ENCODE peak calls at places on chromosomes 13 and 19, in seven cellular contexts. H, B, I, D, P, V and W are unnamed samples.
A peak's percentile ranks its signal among the peaks of the same experiment; 100 is the strongest.

GRCh38 chr13:43663474-43664090 is 123.2 kb downstream of the ENOX1 start:
- DNase-seq in D (no peak), V (no peak), P (no peak), I (no peak), H (no peak), B (no peak), W (no peak)

GRCh38 chr19:19362075-19362474 is 41.4 kb downstream of the MAU2 start:
- DNase-seq in H (no peak), B (no peak), D (no peak), I (no peak), V (no peak), P (no peak), W (no peak)

GRCh38 chr19:33621065-33621785 is 528 bp upstream of the CHST8 start:
- DNase-seq in V (no peak), P (peak; percentile 76), H (no peak), D (no peak), B (no peak), I (no peak), W (no peak)

GRCh38 chr19:53357821-53358581 is 7.5 kb upstream of the ZNF525 start:
- DNase-seq in I (peak; percentile 21), D (no peak), B (peak; percentile 60), H (no peak), V (no peak), P (peak; percentile 54), W (no peak)

GRCh38 chr19:1992759-1993260 is 22.7 kb downstream of the BTBD2 start:
- DNase-seq in B (peak; percentile 99), P (peak; percentile 81), D (no peak), H (no peak), V (no peak), I (peak; percentile 93), W (no peak)

GRCh38 chr13:77329133-77330008 is 2.5 kb upstream of the MYCBP2 start:
- DNase-seq in H (peak; percentile 95), I (peak; percentile 78), B (peak; percentile 54), V (peak; percentile 85), P (peak; percentile 82), D (peak; percentile 98), W (peak; percentile 79)

GRCh38 chr19:1067341-1068103 is 555 bp downstream of the ARHGAP45 start:
- DNase-seq in B (peak; percentile 48), V (no peak), D (no peak), P (no peak), H (no peak), I (no peak), W (no peak)

GRCh38 chr13:29402168-29402621 is 193.3 kb downstream of the SLC7A1 start:
- DNase-seq in V (no peak), P (no peak), I (no peak), D (no peak), B (no peak), H (no peak), W (no peak)

GRCh38 chr13:27808866-27809546 is 16.7 kb downstream of the GSX1 start:
- DNase-seq in I (no peak), P (no peak), H (no peak), D (no peak), V (no peak), B (no peak), W (no peak)

GRCh38 chr19:19120308-19121156 is 17.7 kb downstream of the TMEM161A start:
- DNase-seq in D (no peak), I (peak; percentile 81), H (no peak), V (peak; percentile 35), P (peak; percentile 100), B (peak; percentile 99), W (peak; percentile 91)

GRCh38 chr13:76992548-76993001 is 694 bp downstream of the CLN5 start:
- DNase-seq in I (peak; percentile 29), P (no peak), B (no peak), H (no peak), D (no peak), V (no peak), W (no peak)

GRCh38 chr19:38317104-38317612 is 1.4 kb upstream of the YIF1B start:
- DNase-seq in P (no peak), I (no peak), B (peak; percentile 92), D (no peak), H (no peak), V (no peak), W (no peak)

GRCh38 chr19:1461862-1462261 is 11.9 kb downstream of the APC2 start:
- DNase-seq in P (no peak), H (no peak), D (no peak), I (no peak), B (no peak), V (peak; percentile 49), W (no peak)

GRCh38 chr13:72149701-72150100 is 282.7 kb upstream of the DACH1 start:
- DNase-seq in P (no peak), D (no peak), V (no peak), B (no peak), I (no peak), H (no peak), W (no peak)

GRCh38 chr19:14107581-14108461 is 9.7 kb downstream of the PRKACA start:
- DNase-seq in P (no peak), D (no peak), V (no peak), I (no peak), H (no peak), B (no peak), W (no peak)

GRCh38 chr13:103062079-103062478 is 4.1 kb downstream of the SLC10A2 start:
- DNase-seq in P (no peak), H (no peak), V (no peak), B (no peak), I (no peak), D (no peak), W (no peak)

GRCh38 chr19:29645491-29645867 is 19.8 kb upstream of the PLEKHF1 start:
- DNase-seq in I (no peak), B (no peak), V (no peak), D (no peak), P (no peak), H (no peak), W (no peak)

GRCh38 chr13:109786457-109787134 is at the start of gene IRS2:
- DNase-seq in V (no peak), B (peak; percentile 86), P (peak; percentile 89), H (peak; percentile 81), D (no peak), I (peak; percentile 95), W (peak; percentile 86)

GRCh38 chr13:109787135-109787954 is 962 bp upstream of the IRS2 start:
- DNase-seq in V (no peak), D (no peak), H (no peak), B (peak; percentile 41), I (peak; percentile 73), P (peak; percentile 67), W (peak; percentile 40)

GRCh38 chr13:109785141-109785891 is 1.1 kb downstream of the IRS2 start:
- DNase-seq in P (peak; percentile 66), V (no peak), D (no peak), I (peak; percentile 47), B (no peak), H (no peak), W (peak; percentile 33)

GRCh38 chr13:109784590-109785140 is 1.7 kb downstream of the IRS2 start:
- DNase-seq in B (no peak), D (no peak), P (peak; percentile 89), H (no peak), V (no peak), I (peak; percentile 88), W (peak; percentile 49)

GRCh38 chr13:109785892-109786450 is 412 bp downstream of the IRS2 start:
- DNase-seq in B (peak; percentile 49), D (no peak), I (peak; percentile 70), V (no peak), H (no peak), P (no peak), W (no peak)
- H3K4me1 ChIP-seq in B (peaks cover 33% of the 10 kb centered on the region), D (no peaks in the 10 kb centered on the region), I (peaks cover 23% of the 10 kb centered on the region), V (no peaks in the 10 kb centered on the region), H (peaks cover 16% of the 10 kb centered on the region), P (peaks cover 6% of the 10 kb centered on the region), W (peaks cover 3% of the 10 kb centered on the region)

GRCh38 chr19:44367024-44367423 is 10.5 kb upstream of the ZNF112 start:
- DNase-seq in H (no peak), D (no peak), P (no peak), V (no peak), I (no peak), B (peak; percentile 6), W (no peak)
- TF ChIP-seq YY1 in H (no peak), D (no peak), P (no peak), V (no peak), I (no peak), B (no peak), W (no peak)

DNA sequence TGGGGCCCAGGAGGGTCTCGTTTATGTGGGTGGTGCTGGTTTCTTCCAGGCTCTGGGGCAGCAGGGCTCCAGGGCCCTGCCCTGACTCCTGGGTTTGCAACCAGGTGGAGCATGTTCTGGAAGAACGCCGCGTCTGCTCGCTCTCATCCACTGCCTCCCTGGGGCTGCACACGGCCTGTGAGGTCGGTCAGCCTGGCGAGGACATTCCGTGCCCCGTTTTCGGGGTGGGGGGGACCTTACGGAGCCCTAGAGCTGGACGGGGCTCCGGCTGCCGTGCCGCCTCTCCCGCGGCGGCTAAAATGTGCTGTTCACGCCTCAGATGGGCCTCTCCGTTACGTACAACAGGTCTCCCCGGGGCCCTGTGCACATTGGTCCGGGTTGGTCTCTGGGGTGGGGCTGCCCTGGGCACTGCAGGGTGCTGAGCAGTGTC is 3.3 kb downstream of the GNA11 start:
- DNase-seq in I (no peak), D (no peak), B (no peak), P (no peak), H (no peak), V (no peak), W (no peak)
- H3K4me1 ChIP-seq in I (peaks cover 28% of the 10 kb centered on the region), D (peaks cover 17% of the 10 kb centered on the region), B (peaks cover 82% of the 10 kb centered on the region), P (peaks cover 15% of the 10 kb centered on the region), H (peaks cover 21% of the 10 kb centered on the region), V (peaks cover 34% of the 10 kb centered on the region), W (peaks cover 42% of the 10 kb centered on the region)

GRCh38 chr19:15332311-15332996 is at the start of gene BRD4:
- DNase-seq in D (no peak), B (peak; percentile 88), H (no peak), P (peak; percentile 86), V (no peak), I (peak; percentile 95), W (no peak)
- TF ChIP-seq YY1 in D (no peak), B (no peak), H (no peak), P (no peak), V (no peak), I (no peak), W (no peak)

DNA sequence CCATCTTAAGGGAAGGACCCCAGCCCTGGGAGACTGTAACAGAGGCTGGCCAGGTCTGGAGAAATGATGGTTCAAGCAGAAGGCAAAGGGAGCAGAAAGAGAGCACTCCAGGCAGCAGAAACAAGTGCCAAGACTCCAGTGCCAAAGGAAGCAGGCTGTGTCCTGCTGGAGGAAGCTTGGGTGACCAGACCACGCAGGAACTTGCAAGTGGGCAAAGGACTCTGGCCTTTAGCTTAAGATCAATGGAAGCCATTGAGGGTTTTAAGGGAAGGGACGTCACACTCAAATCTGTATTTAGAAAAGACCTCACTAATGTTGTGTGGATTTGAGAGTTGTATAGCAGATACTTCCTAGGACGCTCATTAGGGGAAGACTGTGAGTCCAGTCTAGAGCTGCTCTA is 95.5 kb downstream of the MIPEP start:
- DNase-seq in H (no peak), B (no peak), P (no peak), D (no peak), V (no peak), I (no peak), W (no peak)
- H3K4me1 ChIP-seq in H (peaks cover 3% of the 10 kb centered on the region), B (no peaks in the 10 kb centered on the region), P (no peaks in the 10 kb centered on the region), D (peaks cover 50% of the 10 kb centered on the region), V (peaks cover 10% of the 10 kb centered on the region), I (no peaks in the 10 kb centered on the region), W (no peaks in the 10 kb centered on the region)